ENCODE peak calls at places on chromosomes 13 and 19, in four cellular contexts. W, S, I and R are unnamed samples.
A peak's percentile ranks its signal among the peaks of the same experiment; 100 is the strongest.

GRCh38 chr19:34676697-34677385 is at the start of gene SCGB2B2:
- DNase-seq in S (no peak), W (no peak), I (peak; percentile 91), R (no peak)

GRCh38 chr19:17227798-17228367 is 1.9 kb downstream of the OCEL1 start:
- DNase-seq in W (no peak), S (no peak), I (no peak), R (no peak)

GRCh38 chr19:42560731-42561130 is 32.5 kb upstream of the CEACAM1 start:
- DNase-seq in W (no peak), I (no peak), S (no peak), R (no peak)

GRCh38 chr19:5424192-5424973 is 30.8 kb upstream of the ZNRF4 start:
- DNase-seq in I (no peak), W (no peak), S (no peak), R (no peak)

GRCh38 chr19:46766569-46767317 is 20.5 kb upstream of the STRN4 start:
- DNase-seq in I (peak; percentile 62), S (no peak), W (no peak), R (peak; percentile 57)

GRCh38 chr19:4976412-4977298 is 7.7 kb downstream of the KDM4B start:
- DNase-seq in I (peak; percentile 51), W (peak; percentile 99), S (peak; percentile 99), R (peak; percentile 93)

GRCh38 chr19:33441828-33442227 is 68.3 kb downstream of the CEBPG start:
- DNase-seq in S (no peak), I (no peak), W (no peak), R (no peak)

GRCh38 chr19:49157445-49158224 is at the start of gene TRPM4:
- DNase-seq in I (peak; percentile 93), W (peak; percentile 62), S (peak; percentile 70), R (peak; percentile 92)

GRCh38 chr13:111330211-111330610 is 9.8 kb downstream of the TEX29 start:
- DNase-seq in I (no peak), W (peak; percentile 27), S (no peak), R (no peak)

GRCh38 chr19:38837304-38837626 is 5.7 kb upstream of the ECH1 start:
- DNase-seq in I (no peak), S (no peak), W (no peak), R (no peak)

GRCh38 chr19:5588441-5588840 is 20.7 kb upstream of the TINCR start:
- DNase-seq in W (peak; percentile 67), I (peak; percentile 55), S (no peak), R (no peak)

GRCh38 chr13:36919206-36919832 is 719 bp downstream of the SMAD9 start:
- DNase-seq in I (peak; percentile 73), S (peak; percentile 17), W (peak; percentile 11), R (no peak)

GRCh38 chr13:113224486-113224885 is 15.1 kb downstream of the CUL4A start:
- DNase-seq in S (no peak), I (no peak), W (no peak), R (peak; percentile 49)

GRCh38 chr19:34253711-34254551 is 423 bp upstream of the GARRE1 start:
- DNase-seq in W (peak; percentile 35), I (no peak), S (no peak), R (peak; percentile 67)

GRCh38 chr19:4597975-4598671 is 38.6 kb upstream of the SEMA6B start:
- DNase-seq in W (no peak), I (peak; percentile 81), S (no peak), R (peak; percentile 67)

GRCh38 chr19:6577410-6578125 is 13.4 kb downstream of the CD70 start:
- DNase-seq in I (peak; percentile 81), W (peak; percentile 30), S (no peak), R (peak; percentile 92)

GRCh38 chr13:47480121-47480520 is 521.0 kb downstream of the SUCLA2 start:
- DNase-seq in W (peak; percentile 96), I (no peak), S (peak; percentile 75), R (peak; percentile 77)

GRCh38 chr13:73835138-73835721 is 299.0 kb downstream of the KLF12 start:
- DNase-seq in W (peak; percentile 59), S (peak; percentile 70), I (peak; percentile 72), R (peak; percentile 55)

GRCh38 chr19:23203841-23204344 is 46.3 kb downstream of the ZNF724 start:
- DNase-seq in S (no peak), I (no peak), W (peak; percentile 1), R (no peak)

GRCh38 chr13:76016799-76017198 is 380.7 kb downstream of the LMO7 start:
- DNase-seq in W (peak; percentile 53), S (peak; percentile 46), I (peak; percentile 48), R (peak; percentile 62)

GRCh38 chr13:39106216-39106995 is 68.2 kb downstream of the NHLRC3 start:
- DNase-seq in W (no peak), S (peak; percentile 3), I (no peak), R (no peak)

GRCh38 chr13:51689597-51689996 is 105.3 kb downstream of the WDFY2 start:
- DNase-seq in I (no peak), W (no peak), S (peak; percentile 46), R (no peak)

GRCh38 chr13:109760951-109761350 is 25.4 kb downstream of the IRS2 start:
- DNase-seq in I (no peak), S (no peak), W (no peak), R (no peak)

GRCh38 chr13:74825170-74825948 is 656.6 kb downstream of the TBC1D4 start:
- DNase-seq in S (peak; percentile 93), I (peak; percentile 74), W (peak; percentile 91), R (peak; percentile 92)

GRCh38 chr19:3931041-3931440 is 1.8 kb upstream of the NMRK2 start:
- DNase-seq in S (no peak), W (no peak), I (no peak), R (no peak)

GRCh38 chr13:107866666-107867623 is 348.4 kb downstream of the LIG4 start:
- DNase-seq in W (peak; percentile 20), S (peak; percentile 39), I (peak; percentile 67), R (no peak)
- H3K4me3 ChIP-seq in W (peak overlapping the region; percentile 39), S (peak overlapping the region; percentile 58), I (peak overlapping the region; percentile 59), R (no peak overlapping the region)

DNA sequence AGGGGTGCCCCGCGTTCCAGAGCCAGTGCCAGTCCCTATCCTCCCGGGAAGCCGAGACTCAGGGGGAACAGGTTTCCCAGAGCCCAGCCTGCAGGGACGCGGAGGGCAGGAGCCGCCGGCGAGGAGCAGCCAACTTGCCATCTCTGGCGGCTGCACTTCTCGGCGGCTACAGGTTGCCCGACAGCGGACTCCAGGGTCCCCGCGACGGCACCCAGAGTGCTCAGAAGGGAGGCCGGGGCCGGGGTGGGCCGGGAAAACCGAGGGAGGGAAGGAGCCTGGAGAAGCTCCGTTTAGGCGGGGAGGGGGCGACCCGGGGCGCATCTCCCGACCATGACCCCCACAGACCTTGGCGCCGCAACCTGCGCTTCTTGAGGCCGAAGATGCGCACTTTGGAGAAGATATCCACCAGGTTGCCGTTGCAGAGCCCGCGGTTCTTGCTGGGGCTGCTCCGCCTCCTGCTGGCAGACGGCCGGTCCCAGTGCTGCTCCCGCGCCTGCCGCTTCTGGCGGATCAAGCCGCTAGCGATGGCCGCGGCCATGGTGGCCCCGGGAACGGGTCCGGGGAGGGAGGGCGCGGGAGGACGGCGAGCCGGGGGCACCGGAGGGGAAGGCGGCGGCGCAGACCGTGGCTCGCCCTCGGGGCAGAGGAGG is 463.8 kb downstream of the ITGBL1 start:
- DNase-seq in I (peak; percentile 61), S (peak; percentile 2), W (peak; percentile 34), R (peak; percentile 26)
- H3K4me3 ChIP-seq in I (peak overlapping the region; percentile 49), S (no peak overlapping the region), W (no peak overlapping the region), R (no peak overlapping the region)

DNA sequence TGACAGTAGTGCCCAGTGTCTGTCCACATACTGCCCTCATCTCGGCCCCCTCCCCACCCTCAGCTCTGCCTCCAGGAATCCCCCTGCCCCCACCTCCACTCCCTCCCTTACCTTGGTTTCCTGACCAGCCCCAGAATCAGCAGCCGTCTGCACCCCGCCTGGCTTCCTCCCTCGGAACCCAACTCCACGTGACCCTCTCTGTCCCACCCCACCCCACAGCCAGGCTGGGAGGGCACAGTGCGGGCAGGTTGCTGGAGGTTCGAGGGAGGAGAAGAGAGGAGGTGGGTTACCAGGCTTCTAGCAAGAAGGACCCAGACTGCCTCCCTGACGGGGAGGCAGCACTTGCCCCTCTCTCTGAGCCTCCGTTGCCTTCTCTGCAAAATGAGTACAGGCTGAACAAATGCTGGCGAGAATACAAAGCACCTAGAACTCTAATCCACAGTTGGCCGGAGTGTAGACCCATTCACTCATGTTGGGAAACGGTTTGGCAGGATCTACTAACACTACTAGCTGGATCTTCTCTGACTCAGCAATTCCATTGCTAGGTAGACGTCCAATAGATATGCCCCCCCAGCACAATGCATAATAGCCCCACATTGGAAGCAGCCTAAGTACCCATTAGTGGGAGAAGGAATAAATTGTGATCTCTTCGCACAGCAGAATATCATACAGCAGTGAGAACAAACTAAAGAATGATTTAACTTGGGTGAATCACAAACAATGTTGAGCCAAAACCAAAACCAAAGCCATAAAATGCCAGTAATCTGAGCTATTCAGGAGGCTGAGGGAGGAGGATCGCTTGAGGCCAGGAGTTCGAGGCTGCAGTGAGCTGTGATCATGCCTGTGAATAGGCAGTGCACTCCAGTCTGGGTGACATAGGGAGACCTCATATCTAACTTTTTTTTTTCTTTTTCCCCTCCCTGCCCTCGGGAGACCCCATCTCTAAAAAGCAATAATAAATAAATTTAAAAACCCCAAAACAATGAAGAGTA is at the start of gene RASAL3:
- DNase-seq in W (no peak), S (peak; percentile 32), I (no peak), R (no peak)
- H3K4me3 ChIP-seq in W (no peak within 1 kb of the TSS), S (no peak within 1 kb of the TSS), I (no peak within 1 kb of the TSS), R (no peak within 1 kb of the TSS)

GRCh38 chr13:42696191-42696590 is 85.2 kb upstream of the FAM216B start:
- DNase-seq in S (peak; percentile 63), I (no peak), W (peak; percentile 77), R (peak; percentile 100)

GRCh38 chr13:42703740-42704139 is 77.6 kb upstream of the FAM216B start:
- DNase-seq in S (no peak), I (no peak), W (no peak), R (no peak)

GRCh38 chr13:42702726-42703125 is 78.7 kb upstream of the FAM216B start:
- DNase-seq in S (peak; percentile 30), I (no peak), W (no peak), R (no peak)

DNA sequence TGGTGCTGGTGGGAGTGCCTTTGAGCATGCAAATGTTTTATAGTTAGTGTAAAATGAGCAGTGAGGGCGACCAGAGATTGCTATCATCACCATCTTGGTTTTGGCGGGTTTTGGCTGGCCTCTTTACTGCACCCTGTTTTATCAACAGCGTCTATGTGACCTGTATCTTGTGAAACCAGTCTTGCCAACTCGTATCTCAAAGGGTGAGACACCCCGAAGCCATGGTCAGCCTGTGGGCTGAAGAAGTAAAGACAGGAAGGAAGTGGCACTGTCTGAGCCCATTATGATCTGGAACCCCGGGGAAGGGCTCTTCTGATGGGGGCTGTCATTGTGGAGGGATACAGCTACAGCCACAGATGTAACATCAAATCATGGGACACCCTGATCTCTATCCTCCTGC is 81.5 kb upstream of the FAM216B start:
- DNase-seq in W (no peak), S (no peak), I (no peak), R (no peak)
- H3K4me3 ChIP-seq in W (no peak overlapping the region), S (no peak overlapping the region), I (no peak overlapping the region), R (no peak overlapping the region)

GRCh38 chr19:11092181-11092538 is 2.9 kb downstream of the LDLR start:
- DNase-seq in S (peak; percentile 84), I (peak; percentile 56), W (peak; percentile 67), R (peak; percentile 63)
- H3K4me3 ChIP-seq in S (peak overlapping the region; percentile 97), I (peak overlapping the region; percentile 90), W (peak overlapping the region; percentile 97), R (peak overlapping the region; percentile 91)

GRCh38 chr13:30453727-30454126 is 12.0 kb downstream of the HMGB1 start:
- DNase-seq in W (peak; percentile 42), I (peak; percentile 52), S (peak; percentile 40), R (peak; percentile 27)
- H3K4me3 ChIP-seq in W (no peak overlapping the region), I (no peak overlapping the region), S (no peak overlapping the region), R (no peak overlapping the region)